ENCODE peak calls at places on chromosome 4, in nine cellular contexts. S, B, G, E, L, R, V, N and I are unnamed samples.

GRCh38 chr4:26263165-26263564 is 57.6 kb upstream of the RBPJ start:
- DNase-seq in B (peak; percentile 63), E (no peak), V (no peak), N (no peak), R (no peak), S (no peak), G (no peak), L (no peak), I (no peak)

GRCh38 chr4:148021706-148022105 is 289.8 kb downstream of the ARHGAP10 start:
- DNase-seq in B (no peak), V (no peak), R (no peak), N (no peak), L (no peak), G (no peak), S (no peak), E (no peak), I (no peak)

GRCh38 chr4:165894159-165894558 is 21.1 kb downstream of the TLL1 start:
- DNase-seq in N (no peak), B (no peak), L (no peak), V (no peak), S (no peak), G (no peak), E (no peak), R (no peak), I (no peak)

GRCh38 chr4:13892739-13893105 is 265.2 kb upstream of the BOD1L1 start:
- DNase-seq in S (peak; percentile 68), N (no peak), R (peak; percentile 75), L (no peak), B (no peak), G (no peak), V (no peak), E (no peak), I (peak; percentile 74)

GRCh38 chr4:52868138-52868537 is 6.0 kb downstream of the RASL11B start:
- DNase-seq in G (no peak), N (peak; percentile 72), V (no peak), E (no peak), L (peak; percentile 38), B (peak; percentile 62), R (peak; percentile 22), S (no peak), I (no peak)

GRCh38 chr4:150236626-150237025 is 158.4 kb downstream of the DCLK2 start:
- DNase-seq in E (no peak), G (peak; percentile 38), S (peak; percentile 67), L (no peak), N (no peak), B (no peak), R (no peak), V (no peak), I (peak; percentile 75)

GRCh38 chr4:46389301-46389761 is 597 bp downstream of the GABRA2 start:
- DNase-seq in G (peak; percentile 1), S (no peak), N (no peak), E (no peak), V (no peak), L (peak; percentile 68), B (peak; percentile 70), R (peak; percentile 39), I (no peak)

GRCh38 chr4:111633663-111634266 is 511.5 kb upstream of the FAM241A start:
- DNase-seq in N (no peak), B (no peak), L (no peak), V (no peak), E (no peak), S (no peak), R (no peak), G (no peak), I (no peak)

GRCh38 chr4:70725633-70726032 is 3.9 kb downstream of the RUFY3 start:
- DNase-seq in L (no peak), B (no peak), S (no peak), V (no peak), E (no peak), R (no peak), N (no peak), G (no peak), I (no peak)

GRCh38 chr4:15469402-15470148 is at the start of gene CC2D2A:
- DNase-seq in B (peak; percentile 66), S (peak; percentile 53), R (peak; percentile 81), G (peak; percentile 71), N (no peak), L (peak; percentile 50), E (no peak), V (peak; percentile 51), I (peak; percentile 69)
- H3K4me3 ChIP-seq in B (peak within 1 kb of the TSS; percentile 46), S (peak within 1 kb of the TSS; percentile 65), R (peak within 1 kb of the TSS; percentile 62), G (peak within 1 kb of the TSS; percentile 92), N (peak within 1 kb of the TSS; percentile 37), L (peak within 1 kb of the TSS; percentile 50), E (peak within 1 kb of the TSS; percentile 16), V (peak within 1 kb of the TSS; percentile 67), I (peak within 1 kb of the TSS; percentile 66)

GRCh38 chr4:4496604-4497372 is 45.1 kb downstream of the STX18 start:
- DNase-seq in V (no peak), R (peak; percentile 66), S (no peak), B (no peak), G (no peak), N (no peak), L (no peak), E (no peak), I (no peak)
- H3K4me3 ChIP-seq in V (no peak overlapping the region), R (no peak overlapping the region), S (no peak overlapping the region), B (no peak overlapping the region), G (peak overlapping the region; percentile 18), N (no peak overlapping the region), L (no peak overlapping the region), E (no peak overlapping the region), I (no peak overlapping the region)

GRCh38 chr4:1153567-1154090 is 18.8 kb downstream of the SPON2 start:
- DNase-seq in E (no peak), B (no peak), L (no peak), V (no peak), G (no peak), S (no peak), N (no peak), R (no peak), I (no peak)

GRCh38 chr4:1150875-1151274 is 21.5 kb downstream of the SPON2 start:
- DNase-seq in N (no peak), E (no peak), R (no peak), S (no peak), V (no peak), B (no peak), L (no peak), G (no peak), I (no peak)

GRCh38 chr4:1152284-1152683 is 20.1 kb downstream of the SPON2 start:
- DNase-seq in R (no peak), N (no peak), L (no peak), G (no peak), B (no peak), V (no peak), S (no peak), E (no peak), I (no peak)

GRCh38 chr4:1154126-1154522 is 18.3 kb downstream of the SPON2 start:
- DNase-seq in E (no peak), R (no peak), B (no peak), S (no peak), N (no peak), L (no peak), G (no peak), V (no peak), I (no peak)

DNA sequence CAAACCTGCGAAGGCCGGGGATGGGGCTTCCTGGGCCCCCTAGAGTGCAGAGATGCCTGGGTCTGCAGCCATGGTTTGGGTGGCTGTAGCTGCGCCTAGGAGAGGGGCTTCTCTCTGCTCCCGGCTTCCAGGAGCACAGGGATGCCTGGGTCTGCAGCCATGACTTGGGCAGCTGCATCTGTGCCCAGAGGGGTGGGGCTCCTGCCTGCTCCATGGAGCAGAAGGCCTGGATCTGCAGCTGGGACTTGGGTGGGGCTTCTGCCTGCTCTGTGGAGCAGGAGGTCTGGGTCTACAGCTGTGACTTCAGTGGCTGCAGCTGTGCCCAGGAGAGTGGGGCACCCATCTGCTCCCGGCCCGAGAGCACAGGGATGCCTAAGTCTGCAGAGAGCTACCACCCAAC is 20.8 kb downstream of the SPON2 start:
- DNase-seq in G (no peak), N (no peak), V (no peak), L (no peak), E (no peak), B (no peak), R (no peak), S (no peak), I (no peak)
- H3K4me3 ChIP-seq in G (no peak overlapping the region), N (no peak overlapping the region), V (no peak overlapping the region), L (no peak overlapping the region), E (no peak overlapping the region), B (no peak overlapping the region), R (no peak overlapping the region), S (no peak overlapping the region), I (no peak overlapping the region)

DNA sequence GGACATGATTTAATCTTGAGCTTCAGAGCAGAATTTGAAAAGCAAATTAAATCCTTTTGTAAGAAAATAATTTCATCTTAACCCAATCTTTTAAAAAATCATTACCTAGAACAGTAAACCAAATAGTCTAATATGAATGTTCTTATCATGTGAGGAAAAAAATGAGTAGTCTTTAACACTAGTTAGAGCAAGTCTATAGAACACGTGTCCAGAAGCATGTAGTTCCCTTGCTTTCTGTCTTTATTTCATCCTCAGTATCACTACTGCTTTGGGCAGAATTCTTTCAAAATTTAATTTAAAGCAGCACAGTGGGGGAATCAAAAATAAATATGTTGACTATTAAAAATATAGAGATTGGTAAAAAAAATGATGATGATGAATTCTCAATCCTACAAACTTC is 2.1 kb downstream of the RBM47 start:
- DNase-seq in L (no peak), S (no peak), R (no peak), B (no peak), N (no peak), G (no peak), V (no peak), E (no peak), I (no peak)
- H3K4me3 ChIP-seq in L (no peak overlapping the region), S (no peak overlapping the region), R (no peak overlapping the region), B (peak overlapping the region; percentile 60), N (no peak overlapping the region), G (no peak overlapping the region), V (no peak overlapping the region), E (no peak overlapping the region), I (no peak overlapping the region)

GRCh38 chr4:95105112-95105511 is 347.4 kb downstream of the BMPR1B start:
- DNase-seq in R (no peak), E (no peak), S (no peak), B (no peak), V (no peak), G (no peak), N (no peak), L (no peak), I (no peak)

GRCh38 chr4:95107635-95108034 is 349.9 kb downstream of the BMPR1B start:
- DNase-seq in G (peak; percentile 42), E (no peak), B (no peak), N (no peak), V (peak; percentile 29), L (no peak), S (peak; percentile 51), R (peak; percentile 76), I (peak; percentile 33)

GRCh38 chr4:95107004-95107403 is 349.2 kb downstream of the BMPR1B start:
- DNase-seq in L (no peak), B (no peak), V (no peak), E (no peak), N (no peak), R (no peak), G (no peak), S (no peak), I (no peak)

GRCh38 chr4:95106408-95106928 is 348.7 kb downstream of the BMPR1B start:
- DNase-seq in E (no peak), L (no peak), N (no peak), G (no peak), B (no peak), S (peak; percentile 71), V (peak; percentile 20), R (no peak), I (peak; percentile 78)

GRCh38 chr4:95105983-95106382 is 348.2 kb downstream of the BMPR1B start:
- DNase-seq in E (no peak), L (no peak), G (no peak), S (no peak), R (no peak), V (no peak), N (no peak), B (no peak), I (no peak)
- H3K4me3 ChIP-seq in E (no peak overlapping the region), L (no peak overlapping the region), G (no peak overlapping the region), S (no peak overlapping the region), R (no peak overlapping the region), V (no peak overlapping the region), N (no peak overlapping the region), B (no peak overlapping the region), I (no peak overlapping the region)